ENCODE peak calls at places on chromosomes 3 and 15, in six cellular contexts. One of them, this sample, is unnamed.

GRCh38 chr15:33442449-33442848 is 131.7 kb downstream of the RYR3 start:
- DNase-seq in GM23248: no peak
- DNase-seq in K562: no peak
- DNase-seq in PC-3: no peak
- DNase-seq in HepG2: no peak
- DNase-seq in OCI-LY7: no peak
- DNase-seq in this sample: no peak

GRCh38 chr3:16286161-16286560 is 21.1 kb downstream of the OXNAD1 start:
- DNase-seq in GM23248: no peak
- DNase-seq in K562: no peak
- DNase-seq in PC-3: no peak
- DNase-seq in HepG2: no peak
- DNase-seq in OCI-LY7: no peak
- DNase-seq in this sample: no peak

GRCh38 chr15:29570931-29571727 is 251.1 kb downstream of the TJP1 start:
- DNase-seq in GM23248: peak
- DNase-seq in K562: no peak
- DNase-seq in PC-3: peak
- DNase-seq in HepG2: no peak
- DNase-seq in OCI-LY7: no peak
- DNase-seq in this sample: no peak

GRCh38 chr3:173913397-173913796 is 515.9 kb downstream of the NLGN1 start:
- DNase-seq in GM23248: peak
- DNase-seq in K562: no peak
- DNase-seq in PC-3: no peak
- DNase-seq in HepG2: no peak
- DNase-seq in OCI-LY7: no peak
- DNase-seq in this sample: no peak

GRCh38 chr3:7371693-7372572 is 511.0 kb downstream of the GRM7 start:
- DNase-seq in GM23248: no peak
- DNase-seq in K562: no peak
- DNase-seq in PC-3: no peak
- DNase-seq in HepG2: no peak
- DNase-seq in OCI-LY7: no peak
- DNase-seq in this sample: no peak

GRCh38 chr3:16338124-16338523 is 73.1 kb downstream of the OXNAD1 start:
- DNase-seq in GM23248: no peak
- DNase-seq in K562: no peak
- DNase-seq in PC-3: no peak
- DNase-seq in HepG2: no peak
- DNase-seq in OCI-LY7: peak
- DNase-seq in this sample: no peak

GRCh38 chr3:32374788-32375595 is 16.7 kb upstream of the CMTM7 start:
- DNase-seq in GM23248: peak
- DNase-seq in K562: peak
- DNase-seq in PC-3: peak
- DNase-seq in HepG2: peak
- DNase-seq in OCI-LY7: peak
- DNase-seq in this sample: peak

GRCh38 chr15:78873796-78874761 is 1.4 kb downstream of the MORF4L1 start:
- DNase-seq in GM23248: peak
- DNase-seq in K562: no peak
- DNase-seq in PC-3: peak
- DNase-seq in HepG2: no peak
- DNase-seq in OCI-LY7: peak
- DNase-seq in this sample: peak

GRCh38 chr3:38576131-38577088 is 73.1 kb downstream of the SCN5A start:
- DNase-seq in GM23248: no peak
- DNase-seq in K562: no peak
- DNase-seq in PC-3: no peak
- DNase-seq in HepG2: no peak
- DNase-seq in OCI-LY7: no peak
- DNase-seq in this sample: no peak

DNA sequence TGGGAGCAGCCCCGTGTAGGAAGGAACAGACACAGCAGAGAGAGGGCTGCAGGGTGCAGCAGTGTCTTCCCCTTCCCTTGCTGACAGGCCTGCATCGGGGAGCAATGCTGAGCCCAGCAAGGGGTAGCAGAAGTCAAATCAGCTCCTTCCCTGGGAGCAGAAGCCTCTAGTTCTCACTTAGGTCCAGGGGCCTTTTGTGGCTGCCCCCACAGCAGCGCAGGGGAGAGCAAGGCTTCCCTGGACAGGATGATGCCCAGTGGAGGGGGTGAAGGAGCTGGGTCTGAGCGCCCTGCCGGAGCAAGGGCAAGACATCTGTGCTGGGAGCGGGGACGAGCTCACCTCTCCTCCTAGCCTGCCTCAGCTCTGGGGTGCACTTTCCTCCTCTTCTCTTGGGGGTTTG is 827 bp downstream of the PLCB2 start:
- DNase-seq in GM23248: no peak
- DNase-seq in K562: no peak
- DNase-seq in PC-3: no peak
- DNase-seq in HepG2: no peak
- DNase-seq in OCI-LY7: no peak
- DNase-seq in this sample: no peak
- H3K4me3 ChIP-seq in GM23248: no peak
- H3K4me3 ChIP-seq in K562: no peak
- H3K4me3 ChIP-seq in PC-3: no peak
- H3K4me3 ChIP-seq in HepG2: no peak
- H3K4me3 ChIP-seq in OCI-LY7: no peak
- H3K4me3 ChIP-seq in this sample: peak

GRCh38 chr3:113021471-113021870 is 30.7 kb downstream of the GTPBP8 start:
- DNase-seq in GM23248: no peak
- DNase-seq in K562: no peak
- DNase-seq in PC-3: no peak
- DNase-seq in HepG2: no peak
- DNase-seq in OCI-LY7: no peak
- DNase-seq in this sample: no peak
- H2AFZ ChIP-seq in GM23248: no peak
- H2AFZ ChIP-seq in K562: no peak
- H2AFZ ChIP-seq in PC-3: no peak
- H2AFZ ChIP-seq in HepG2: no peak
- H2AFZ ChIP-seq in OCI-LY7: no peak
- H2AFZ ChIP-seq in this sample: no peak

GRCh38 chr3:49120096-49120437 is 556 bp downstream of the USP19 start:
- DNase-seq in GM23248: peak
- DNase-seq in K562: no peak
- DNase-seq in PC-3: no peak
- DNase-seq in HepG2: no peak
- DNase-seq in OCI-LY7: peak
- DNase-seq in this sample: peak

GRCh38 chr3:49119036-49119435 is 1.6 kb downstream of the USP19 start:
- DNase-seq in GM23248: no peak
- DNase-seq in K562: no peak
- DNase-seq in PC-3: no peak
- DNase-seq in HepG2: no peak
- DNase-seq in OCI-LY7: no peak
- DNase-seq in this sample: no peak

GRCh38 chr3:49120438-49121135 is at the start of gene USP19:
- DNase-seq in GM23248: peak
- DNase-seq in K562: peak
- DNase-seq in PC-3: peak
- DNase-seq in HepG2: peak
- DNase-seq in OCI-LY7: peak
- DNase-seq in this sample: peak

GRCh38 chr3:49121244-49121671 is 635 bp upstream of the USP19 start:
- DNase-seq in GM23248: peak
- DNase-seq in K562: no peak
- DNase-seq in PC-3: no peak
- DNase-seq in HepG2: no peak
- DNase-seq in OCI-LY7: peak
- DNase-seq in this sample: no peak

DNA sequence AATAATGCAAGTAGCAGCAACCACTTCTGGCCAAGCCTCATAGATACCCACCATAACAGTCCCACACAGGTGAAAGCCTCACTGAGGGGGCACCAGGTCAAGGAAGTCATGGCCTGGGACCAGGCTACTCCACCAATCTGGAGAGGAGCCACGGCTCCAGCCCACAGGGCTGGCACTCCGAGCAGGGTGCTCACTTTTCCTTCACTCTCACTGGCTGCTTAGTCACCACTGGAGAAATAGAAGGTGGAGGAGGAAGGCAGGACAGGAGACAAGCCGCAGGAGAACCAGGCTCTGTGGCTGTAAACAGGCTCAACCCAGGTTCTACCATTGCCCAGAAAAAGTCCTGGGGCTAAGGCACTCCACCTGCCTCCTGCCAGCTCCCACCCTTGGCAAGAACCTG is 1.2 kb downstream of the USP19 start:
- DNase-seq in GM23248: peak
- DNase-seq in K562: no peak
- DNase-seq in PC-3: peak
- DNase-seq in HepG2: no peak
- DNase-seq in OCI-LY7: no peak
- DNase-seq in this sample: no peak
- H3K4me3 ChIP-seq in GM23248: peak
- H3K4me3 ChIP-seq in K562: peak
- H3K4me3 ChIP-seq in PC-3: peak
- H3K4me3 ChIP-seq in HepG2: peak
- H3K4me3 ChIP-seq in OCI-LY7: peak
- H3K4me3 ChIP-seq in this sample: peak

GRCh38 chr3:194167480-194167862 is 31.5 kb downstream of the HES1 start:
- DNase-seq in GM23248: no peak
- DNase-seq in K562: no peak
- DNase-seq in PC-3: no peak
- DNase-seq in HepG2: no peak
- DNase-seq in OCI-LY7: no peak
- DNase-seq in this sample: no peak
- H2AFZ ChIP-seq in GM23248: no peak
- H2AFZ ChIP-seq in K562: no peak
- H2AFZ ChIP-seq in PC-3: no peak
- H2AFZ ChIP-seq in HepG2: no peak
- H2AFZ ChIP-seq in OCI-LY7: no peak
- H2AFZ ChIP-seq in this sample: no peak

DNA sequence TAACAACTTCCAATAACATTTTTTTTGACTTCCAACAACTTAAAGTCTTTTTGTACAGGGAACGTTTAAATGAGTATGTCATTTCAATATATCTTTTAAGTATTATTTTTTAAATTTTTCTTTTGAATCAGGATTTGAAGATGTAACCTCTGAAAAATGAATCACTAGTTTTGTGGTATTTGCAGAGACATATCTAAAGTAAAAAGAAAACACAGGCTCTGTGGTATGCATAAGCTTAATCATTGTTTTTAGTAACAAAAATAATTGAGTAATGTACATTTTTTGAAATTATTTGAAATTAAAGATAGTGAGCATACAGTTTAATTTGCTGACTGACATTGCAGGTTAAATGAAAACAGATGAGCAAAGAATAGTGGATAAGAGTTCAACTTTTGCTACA is 531.3 kb downstream of the ROBO1 start:
- DNase-seq in GM23248: peak
- DNase-seq in K562: no peak
- DNase-seq in PC-3: no peak
- DNase-seq in HepG2: no peak
- DNase-seq in OCI-LY7: no peak
- DNase-seq in this sample: no peak
- H3K4me3 ChIP-seq in GM23248: no peak
- H3K4me3 ChIP-seq in K562: no peak
- H3K4me3 ChIP-seq in PC-3: no peak
- H3K4me3 ChIP-seq in HepG2: no peak
- H3K4me3 ChIP-seq in OCI-LY7: no peak
- H3K4me3 ChIP-seq in this sample: no peak

DNA sequence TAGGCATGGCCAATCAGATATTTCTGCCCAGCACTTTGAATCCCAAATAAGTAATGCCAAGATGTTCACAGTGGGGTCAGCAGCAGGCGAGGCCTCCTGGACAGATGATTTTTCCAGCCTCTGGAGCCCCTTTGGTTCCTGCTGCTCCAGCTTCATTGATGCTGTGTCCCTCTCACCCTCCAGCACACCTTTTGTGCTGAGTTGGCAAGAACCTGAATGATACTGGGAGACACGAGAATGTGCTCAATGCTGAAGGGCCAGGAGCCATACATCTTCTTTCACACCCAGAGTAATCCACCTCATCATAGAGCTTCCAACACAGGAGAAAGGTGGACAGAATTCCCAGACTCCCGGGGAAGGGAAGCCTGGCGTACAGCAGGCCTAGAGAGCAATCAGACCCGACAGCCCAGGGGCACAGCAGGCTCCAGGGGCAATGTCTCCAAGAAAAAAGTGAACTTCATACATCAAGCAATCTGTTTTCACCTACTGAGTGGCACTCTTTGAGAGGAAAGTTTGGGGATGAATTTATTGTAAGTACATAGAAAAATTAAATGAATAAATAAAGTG is 6.7 kb upstream of the DAPK2 start:
- DNase-seq in GM23248: no peak
- DNase-seq in K562: no peak
- DNase-seq in PC-3: no peak
- DNase-seq in HepG2: no peak
- DNase-seq in OCI-LY7: no peak
- DNase-seq in this sample: no peak
- H2AFZ ChIP-seq in GM23248: no peak
- H2AFZ ChIP-seq in K562: no peak
- H2AFZ ChIP-seq in PC-3: no peak
- H2AFZ ChIP-seq in HepG2: no peak
- H2AFZ ChIP-seq in OCI-LY7: no peak
- H2AFZ ChIP-seq in this sample: no peak

GRCh38 chr3:152203677-152204076 is 65.1 kb upstream of the MBNL1 start:
- DNase-seq in GM23248: peak
- DNase-seq in K562: no peak
- DNase-seq in PC-3: no peak
- DNase-seq in HepG2: no peak
- DNase-seq in OCI-LY7: no peak
- DNase-seq in this sample: no peak
- H3K4me3 ChIP-seq in GM23248: peak
- H3K4me3 ChIP-seq in K562: peak
- H3K4me3 ChIP-seq in PC-3: no peak
- H3K4me3 ChIP-seq in HepG2: no peak
- H3K4me3 ChIP-seq in OCI-LY7: peak
- H3K4me3 ChIP-seq in this sample: no peak

DNA sequence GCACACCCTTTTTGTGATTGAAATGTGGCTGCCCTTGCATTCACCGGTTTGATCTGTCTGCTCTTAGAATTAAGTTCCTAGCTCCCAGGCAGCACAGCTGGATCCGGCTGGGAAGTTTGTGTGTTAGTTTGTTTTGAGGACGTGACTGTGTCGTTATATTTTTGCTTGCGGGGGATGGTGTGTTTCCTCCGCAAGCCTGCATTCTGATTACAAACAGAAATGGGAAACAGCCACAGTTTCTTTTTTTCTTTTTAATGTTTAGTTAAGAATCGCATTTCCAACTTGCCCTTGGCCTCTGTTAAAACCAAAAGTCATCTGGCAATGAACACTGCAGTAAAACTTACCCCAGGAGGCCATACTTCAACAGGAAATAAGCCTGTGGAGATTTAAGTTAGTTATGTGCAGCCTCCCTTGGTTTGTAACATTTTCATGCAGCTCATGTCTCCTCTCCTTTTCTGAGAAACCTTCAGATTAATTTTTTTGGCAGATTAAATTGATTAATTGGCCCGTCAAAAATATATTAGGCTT is 890 bp downstream of the TMOD3 start:
- DNase-seq in GM23248: no peak
- DNase-seq in K562: no peak
- DNase-seq in PC-3: peak
- DNase-seq in HepG2: no peak
- DNase-seq in OCI-LY7: peak
- DNase-seq in this sample: peak
- H2AFZ ChIP-seq in GM23248: peak
- H2AFZ ChIP-seq in K562: peak
- H2AFZ ChIP-seq in PC-3: peak
- H2AFZ ChIP-seq in HepG2: no peak
- H2AFZ ChIP-seq in OCI-LY7: peak
- H2AFZ ChIP-seq in this sample: peak

This sample was measured in Karpas-422.